ENCODE peak calls at places on chromosome 5, in five cellular contexts. K, B, X, L and W are unnamed samples.

GRCh38 chr5:170173227-170173626 is 59.6 kb upstream of the C5orf58 start:
- DNase-seq in L (no peak), K (peak), B (peak), X (no peak), W (no peak)

GRCh38 chr5:59842999-59843398 is 50.5 kb downstream of the PDE4D start:
- DNase-seq in L (no peak), K (peak), X (no peak), B (no peak), W (no peak)

GRCh38 chr5:88142801-88143692 is 125.6 kb downstream of the TMEM161B start:
- DNase-seq in B (no peak), L (peak), K (no peak), X (no peak), W (no peak)

GRCh38 chr5:96431376-96432244 is 1.4 kb downstream of the PCSK1 start:
- DNase-seq in X (peak), B (no peak), K (peak), L (peak), W (no peak)

GRCh38 chr5:76579166-76579765 is 43.9 kb downstream of the F2RL2 start:
- DNase-seq in B (no peak), K (peak), X (no peak), L (no peak), W (no peak)

GRCh38 chr5:75551471-75551870 is 39.8 kb downstream of the POLK start:
- DNase-seq in K (peak), B (no peak), L (no peak), X (no peak), W (no peak)

GRCh38 chr5:15074651-15075050 is 203.1 kb upstream of the ANKH start:
- DNase-seq in B (no peak), K (peak), X (no peak), L (no peak), W (no peak)

GRCh38 chr5:68141494-68141893 is 74.1 kb upstream of the PIK3R1 start:
- DNase-seq in B (no peak), X (no peak), K (peak), L (no peak), W (no peak)

GRCh38 chr5:95919658-95920057 is 42.0 kb downstream of the ELL2 start:
- DNase-seq in X (no peak), B (no peak), K (no peak), L (no peak), W (no peak)

GRCh38 chr5:132836852-132837251 is 6.4 kb upstream of the SHROOM1 start:
- DNase-seq in X (no peak), L (no peak), B (no peak), K (no peak), W (no peak)
- TF ChIP-seq MAFK in X (no peak), L (no peak), B (no peak), K (no peak), W (no peak)

DNA sequence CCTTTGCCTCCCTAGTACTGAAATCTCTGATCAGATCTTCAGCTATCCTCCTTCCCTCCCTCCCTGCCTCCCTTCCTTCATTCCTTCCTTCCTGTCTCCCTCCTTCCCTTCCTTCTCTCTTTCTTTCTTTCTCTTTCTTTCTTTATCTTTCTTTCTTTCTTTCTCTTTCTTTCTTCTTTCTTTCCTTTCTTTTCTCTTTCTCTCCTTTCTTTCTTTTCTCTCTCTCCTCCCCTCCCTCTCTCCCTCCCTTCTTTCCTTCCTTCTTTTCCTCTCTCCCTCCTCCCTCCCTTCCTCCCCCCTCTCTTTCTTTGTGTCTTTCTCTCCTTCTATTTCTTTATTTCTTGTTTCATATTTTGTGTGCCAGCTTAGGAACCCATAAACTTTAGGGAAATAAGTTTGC is 23.9 kb upstream of the ANKRD55 start:
- DNase-seq in K (no peak), X (no peak), L (no peak), B (no peak), W (no peak)
- TF ChIP-seq MAFK in K (no peak), X (no peak), L (no peak), B (no peak), W (no peak)

GRCh38 chr5:136435951-136436544 is 70.7 kb upstream of the TRPC7 start:
- DNase-seq in X (no peak), B (no peak), L (no peak), K (no peak), W (no peak)
- TF ChIP-seq MAFK in X (peak), B (peak), L (no peak), K (peak), W (no peak)

DNA sequence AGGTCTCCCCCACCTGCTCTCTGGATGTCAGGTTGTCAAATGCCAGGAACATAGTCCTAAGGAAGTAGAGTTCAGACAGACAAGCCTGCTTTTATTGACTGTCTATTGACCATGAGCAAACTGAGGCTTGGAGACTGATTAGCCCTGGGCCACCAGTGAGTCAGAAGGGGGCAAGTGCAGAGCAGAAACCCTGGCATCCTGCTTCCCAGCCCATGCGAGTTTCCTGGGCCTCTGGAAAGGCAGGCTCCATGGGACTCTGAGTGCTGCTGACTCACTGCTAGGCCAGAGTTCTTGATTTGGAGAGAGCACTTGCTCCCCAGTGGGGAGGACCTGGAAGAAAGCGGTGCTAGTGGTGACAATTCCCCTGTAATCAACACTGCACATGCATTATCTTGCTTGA is 2.8 kb upstream of the HBEGF start:
- DNase-seq in X (no peak), B (no peak), K (peak), L (no peak), W (no peak)
- TF ChIP-seq MAFK in X (no peak), B (no peak), K (no peak), L (no peak), W (no peak)

GRCh38 chr5:168313596-168314204 is 22.3 kb downstream of the WWC1 start:
- DNase-seq in X (no peak), L (no peak), K (no peak), B (no peak), W (no peak)
- TF ChIP-seq MAFK in X (no peak), L (no peak), K (no peak), B (no peak), W (no peak)